ENCODE peak calls at places on chromosomes 2 and 18, in ten cellular contexts. P is CD8-positive, alpha-beta T cell; L is nephron progenitor cell; Y is RWPE1; M is HFF-Myc; R is adrenal gland; T is endodermal cell; A is lung; H is fibroblast of pulmonary artery; V is mesothelial cell of epicardium. J is an unnamed sample.

GRCh38 chr2:28606986-28607441 is 111.2 kb downstream of the PLB1 start:
- DNase-seq in P (no peak), L (peak; percentile 35), Y (no peak), M (no peak), R (peak; percentile 36), T (peak; percentile 75), A (no peak), H (peak; percentile 17), V (no peak), J (no peak)

GRCh38 chr18:38940863-38941531 is 1375.4 kb upstream of the CELF4 start:
- DNase-seq in P (peak; percentile 10), L (no peak), Y (peak; percentile 21), M (no peak), R (peak; percentile 31), T (no peak), A (no peak), H (peak; percentile 58), V (no peak), J (peak; percentile 95)

GRCh38 chr2:26613241-26614204 is 27.6 kb downstream of the CIB4 start:
- DNase-seq in P (no peak), L (no peak), Y (no peak), M (no peak), R (no peak), T (no peak), A (no peak), H (no peak), V (peak; percentile 32), J (no peak)

GRCh38 chr18:63025251-63025710 is 294.3 kb downstream of the BCL2 start:
- DNase-seq in P (no peak), L (peak; percentile 56), Y (peak; percentile 9), M (no peak), R (no peak), T (peak; percentile 85), A (no peak), H (peak; percentile 4), V (peak; percentile 47), J (peak; percentile 56)

GRCh38 chr2:101697794-101698418 is 399 bp downstream of the MAP4K4 start:
- DNase-seq in P (no peak), L (peak; percentile 59), Y (peak; percentile 17), M (no peak), R (no peak), T (peak; percentile 57), A (no peak), H (no peak), V (peak; percentile 45), J (no peak)

GRCh38 chr2:206390181-206390580 is 53.2 kb upstream of the ADAM23 start:
- DNase-seq in P (no peak), L (no peak), Y (no peak), M (no peak), R (no peak), T (no peak), A (no peak), H (no peak), V (no peak), J (no peak)

GRCh38 chr2:10408649-10409579 is 39.2 kb downstream of the ODC1 start:
- DNase-seq in P (peak; percentile 74), L (peak; percentile 86), Y (peak; percentile 91), M (peak; percentile 39), R (peak; percentile 78), T (peak; percentile 97), A (peak; percentile 87), H (peak; percentile 68), V (peak; percentile 89), J (peak; percentile 90)

GRCh38 chr2:50385361-50385760 is 646.6 kb downstream of the NRXN1 start:
- DNase-seq in P (no peak), L (no peak), Y (no peak), M (no peak), R (no peak), T (no peak), A (no peak), H (no peak), V (no peak), J (no peak)

DNA sequence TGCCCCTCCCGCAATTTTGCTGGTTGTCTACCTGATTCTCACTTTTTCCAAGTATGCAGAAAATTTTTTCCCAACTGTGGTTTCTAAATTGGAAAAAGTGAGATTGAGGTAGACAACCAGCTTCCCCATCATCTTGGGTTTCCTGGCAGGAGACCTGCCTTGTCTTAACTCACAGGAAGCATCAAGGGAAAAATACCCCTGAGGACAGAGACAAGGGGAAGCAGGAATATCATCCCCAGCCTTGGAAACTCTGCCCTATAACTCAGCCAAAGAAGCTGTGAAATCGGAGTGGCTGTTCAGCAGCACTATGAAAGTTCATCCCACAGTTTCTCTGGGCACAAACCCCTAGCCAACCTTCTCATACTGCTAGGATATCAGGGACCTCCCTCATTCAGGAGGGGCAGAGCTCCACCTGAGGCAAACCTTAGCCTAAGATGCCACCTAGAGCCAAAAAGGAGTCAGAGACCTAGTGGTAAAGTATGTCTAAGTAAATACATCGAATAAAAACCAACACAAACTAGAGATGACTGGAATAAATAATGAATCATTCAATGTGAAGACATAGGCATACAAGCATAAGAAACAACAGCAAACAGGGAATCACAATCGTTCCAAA is 68.2 kb downstream of the ZSWIM2 start:
- DNase-seq in P (no peak), L (no peak), Y (peak; percentile 6), M (peak; percentile 5), R (no peak), T (peak; percentile 80), A (no peak), H (peak; percentile 54), V (no peak), J (peak; percentile 50)
- TF ChIP-seq CTCF in P (no peak), L (no peak), Y (no peak), M (peak; percentile 17), R (no peak), T (peak; percentile 85), A (no peak), H (peak; percentile 22), V (no peak), J (peak; percentile 12)

DNA sequence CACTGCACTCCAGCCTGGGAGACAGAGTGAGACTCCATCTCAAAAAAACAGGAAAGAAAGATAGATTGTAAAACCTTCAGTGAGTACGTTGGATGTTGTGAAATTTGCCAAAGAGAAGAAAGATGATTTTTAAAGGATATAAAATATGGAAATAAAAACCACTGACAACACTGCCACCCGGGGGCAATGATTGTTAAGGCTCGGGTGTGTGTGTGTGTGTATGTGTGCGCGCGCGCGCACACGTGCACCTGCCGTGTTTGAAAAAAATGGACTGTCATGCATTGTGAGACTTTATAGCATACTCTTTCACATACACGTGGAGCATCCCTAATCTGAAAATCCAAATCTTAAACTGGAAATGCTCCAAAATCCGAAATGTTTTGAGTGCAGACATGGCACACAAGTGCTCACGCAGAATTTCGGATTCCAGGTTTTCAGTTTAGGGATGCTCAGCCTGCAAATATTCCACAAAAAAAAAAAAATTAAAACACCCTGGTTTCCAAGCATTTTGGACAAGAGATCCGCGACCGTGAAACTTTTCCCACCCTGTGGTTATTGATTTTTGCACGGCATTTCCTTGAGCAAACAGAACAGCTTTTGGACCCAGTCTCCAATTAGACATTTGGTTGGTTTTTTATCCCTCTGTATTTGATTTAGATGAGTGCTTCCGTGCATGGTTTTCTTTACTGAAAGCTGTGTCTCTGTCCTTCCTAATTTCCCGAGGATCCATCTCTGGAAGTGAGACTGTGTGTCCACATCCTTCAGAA is 269.2 kb downstream of the AGAP1 start:
- DNase-seq in P (no peak), L (no peak), Y (no peak), M (no peak), R (no peak), T (peak; percentile 22), A (no peak), H (peak; percentile 7), V (no peak), J (no peak)
- TF ChIP-seq CTCF in P (no peak), L (no peak), Y (peak; percentile 7), M (no peak), R (no peak), T (no peak), A (no peak), H (peak; percentile 5), V (no peak), J (peak; percentile 17)

GRCh38 chr2:20594048-20594750 is 56.7 kb downstream of the HS1BP3 start:
- DNase-seq in P (no peak), L (no peak), Y (no peak), M (no peak), R (no peak), T (peak; percentile 36), A (no peak), H (no peak), V (no peak), J (no peak)

GRCh38 chr2:20590704-20591515 is 60.0 kb downstream of the HS1BP3 start:
- DNase-seq in P (no peak), L (no peak), Y (no peak), M (no peak), R (peak; percentile 27), T (no peak), A (no peak), H (no peak), V (no peak), J (no peak)

GRCh38 chr2:20589975-20590703 is 60.8 kb downstream of the HS1BP3 start:
- DNase-seq in P (no peak), L (no peak), Y (no peak), M (no peak), R (peak; percentile 11), T (peak; percentile 28), A (no peak), H (no peak), V (no peak), J (no peak)

GRCh38 chr2:20593072-20594034 is 57.5 kb downstream of the HS1BP3 start:
- DNase-seq in P (no peak), L (peak; percentile 40), Y (peak; percentile 91), M (no peak), R (peak; percentile 92), T (peak; percentile 36), A (peak; percentile 88), H (peak; percentile 94), V (no peak), J (peak; percentile 92)

DNA sequence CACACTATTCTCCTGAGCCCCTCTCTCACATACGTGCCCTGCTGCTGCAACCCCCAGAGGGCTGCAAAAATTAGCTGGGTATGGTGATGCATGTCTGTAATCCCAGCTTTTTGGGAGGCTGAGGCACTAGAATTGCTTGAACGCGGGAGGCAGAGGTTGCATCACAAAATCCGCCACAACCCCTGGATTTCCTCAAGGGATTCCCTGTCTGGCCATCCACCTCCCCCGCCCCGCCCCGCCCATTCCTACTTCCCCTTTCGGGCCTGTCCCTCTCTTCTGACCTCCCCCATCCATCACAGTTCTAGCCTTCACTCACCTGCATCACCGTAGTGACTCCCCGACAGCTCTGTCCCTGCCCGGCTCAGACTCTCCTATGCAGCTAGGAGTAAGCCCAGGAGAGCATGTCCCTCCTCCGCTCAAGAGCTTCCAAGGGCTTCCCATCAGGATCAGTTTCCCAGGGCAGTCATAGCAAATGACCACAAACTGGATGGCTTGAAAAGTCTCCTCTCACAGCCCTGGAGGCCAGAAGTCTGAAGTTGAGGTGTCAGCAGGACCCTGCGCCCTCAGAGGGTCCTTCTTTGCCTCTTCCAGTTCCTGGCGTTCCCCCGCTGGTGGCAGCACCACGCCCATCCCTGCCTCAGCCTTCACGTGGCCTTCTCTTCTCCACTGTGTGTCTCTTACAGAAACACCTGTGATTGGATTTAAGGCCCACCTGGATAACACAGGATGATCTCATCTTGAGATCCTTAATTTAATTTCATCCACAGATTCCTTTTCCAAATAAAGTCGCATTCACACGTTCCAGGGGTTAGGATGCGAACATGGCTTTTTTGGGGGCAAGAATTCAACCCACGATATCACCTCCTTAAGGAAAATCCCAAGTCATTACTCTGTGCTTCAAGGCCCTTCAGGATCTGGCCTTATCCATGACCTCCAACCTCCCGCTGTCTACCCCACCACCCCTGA is 58.5 kb downstream of the HS1BP3 start:
- DNase-seq in P (no peak), L (no peak), Y (no peak), M (no peak), R (peak; percentile 7), T (peak; percentile 77), A (no peak), H (no peak), V (no peak), J (no peak)
- TF ChIP-seq CTCF in P (no peak), L (no peak), Y (no peak), M (no peak), R (no peak), T (peak; percentile 73), A (no peak), H (no peak), V (no peak), J (no peak)

DNA sequence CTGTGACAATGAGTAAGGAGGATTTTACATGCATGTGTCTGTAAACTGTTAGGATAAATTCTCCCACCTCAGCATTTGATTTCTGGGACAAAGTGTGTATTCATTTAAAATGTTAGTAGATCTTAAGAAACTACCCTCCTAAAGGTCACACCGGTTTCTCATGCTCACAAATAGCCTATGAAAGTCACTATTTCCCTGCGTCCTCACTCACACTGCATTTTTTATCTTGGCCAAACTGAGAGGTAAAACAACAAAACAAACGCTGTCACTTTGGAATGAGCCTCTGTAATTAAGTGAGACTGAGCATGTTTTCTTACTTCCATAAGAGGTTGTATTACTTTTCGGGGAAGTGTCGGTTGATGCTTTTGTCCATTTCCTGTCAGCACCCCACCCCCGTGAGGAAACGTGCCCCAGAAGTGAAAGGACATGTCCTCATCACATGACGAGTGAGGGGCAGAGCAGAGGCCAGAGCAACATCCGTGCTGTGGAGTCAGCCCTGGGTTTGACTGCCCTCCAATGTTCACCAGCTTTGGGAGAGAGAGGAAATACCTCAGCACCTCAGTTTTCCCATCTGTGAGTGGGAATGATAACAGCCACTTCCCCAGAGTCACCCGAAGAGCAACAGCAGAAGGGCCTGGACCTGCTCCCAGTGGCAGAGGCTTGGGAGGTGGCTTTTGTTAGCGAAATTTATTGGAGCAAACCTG is 3.1 kb downstream of the GYPC start:
- DNase-seq in P (peak; percentile 38), L (no peak), Y (no peak), M (peak; percentile 49), R (peak; percentile 86), T (no peak), A (peak; percentile 69), H (peak; percentile 86), V (no peak), J (no peak)
- TF ChIP-seq CTCF in P (no peak), L (no peak), Y (no peak), M (no peak), R (no peak), T (no peak), A (no peak), H (peak; percentile 6), V (no peak), J (no peak)